ENCODE peak calls at places on chromosomes 11 and 22, in six cellular contexts. T, E, K, Q, V and U are unnamed samples. For H3K36me3 and H3K27me3, the result is how much of the 10 kb centered on the place peaks cover.

GRCh38 chr11:22432331-22433065 is 94.3 kb downstream of the SLC17A6 start:
- DNase-seq in T (no peak), E (no peak), K (peak), Q (no peak), V (no peak), U (peak)

GRCh38 chr11:8317164-8317563 is 53.5 kb upstream of the LMO1 start:
- DNase-seq in T (no peak), E (no peak), K (no peak), Q (no peak), V (no peak), U (no peak)

GRCh38 chr11:35588627-35589026 is 29.6 kb upstream of the FJX1 start:
- DNase-seq in T (no peak), E (no peak), K (no peak), Q (no peak), V (peak), U (no peak)

GRCh38 chr11:71120346-71120963 is 131.9 kb downstream of the SHANK2 start:
- DNase-seq in T (no peak), E (peak), K (peak), Q (no peak), V (no peak), U (peak)

GRCh38 chr11:26331911-26332571 is at the start of gene ANO3:
- DNase-seq in T (no peak), E (peak), K (peak), Q (no peak), V (peak), U (peak)

GRCh38 chr22:37148031-37148651 is 1.6 kb downstream of the IL2RB start:
- DNase-seq in T (no peak), E (no peak), K (no peak), Q (no peak), V (no peak), U (no peak)

GRCh38 chr11:10414659-10415058 is 40.4 kb upstream of the AMPD3 start:
- DNase-seq in T (no peak), E (no peak), K (peak), Q (no peak), V (no peak), U (no peak)

GRCh38 chr11:2377511-2378443 is 667 bp downstream of the CD81 start:
- DNase-seq in T (no peak), E (peak), K (peak), Q (peak), V (no peak), U (peak)

GRCh38 chr11:35943761-35944502 is at the start of gene LDLRAD3:
- DNase-seq in T (peak), E (peak), K (peak), Q (no peak), V (no peak), U (peak)

GRCh38 chr22:37529652-37530345 is 10.6 kb upstream of the CARD10 start:
- DNase-seq in T (no peak), E (no peak), K (no peak), Q (no peak), V (no peak), U (no peak)

GRCh38 chr11:573146-573759 is 3.0 kb upstream of the PHRF1 start:
- DNase-seq in T (no peak), E (no peak), K (no peak), Q (no peak), V (no peak), U (no peak)

GRCh38 chr11:58024601-58025091 is 965 bp downstream of the OR9Q1 start:
- DNase-seq in T (peak), E (no peak), K (no peak), Q (no peak), V (no peak), U (no peak)

GRCh38 chr11:113632981-113633380 is 73.1 kb downstream of the TMPRSS5 start:
- DNase-seq in T (peak), E (no peak), K (no peak), Q (no peak), V (no peak), U (no peak)

GRCh38 chr11:122440783-122441701 is 214.5 kb upstream of the UBASH3B start:
- DNase-seq in T (no peak), E (peak), K (peak), Q (no peak), V (no peak), U (peak)

GRCh38 chr11:127651175-127651887 is 650.8 kb upstream of the KIRREL3 start:
- DNase-seq in T (no peak), E (no peak), K (no peak), Q (no peak), V (peak), U (no peak)
- H3K4me3 ChIP-seq in T (no peak), E (no peak), K (no peak), Q (no peak), V (no peak), U (no peak)

DNA sequence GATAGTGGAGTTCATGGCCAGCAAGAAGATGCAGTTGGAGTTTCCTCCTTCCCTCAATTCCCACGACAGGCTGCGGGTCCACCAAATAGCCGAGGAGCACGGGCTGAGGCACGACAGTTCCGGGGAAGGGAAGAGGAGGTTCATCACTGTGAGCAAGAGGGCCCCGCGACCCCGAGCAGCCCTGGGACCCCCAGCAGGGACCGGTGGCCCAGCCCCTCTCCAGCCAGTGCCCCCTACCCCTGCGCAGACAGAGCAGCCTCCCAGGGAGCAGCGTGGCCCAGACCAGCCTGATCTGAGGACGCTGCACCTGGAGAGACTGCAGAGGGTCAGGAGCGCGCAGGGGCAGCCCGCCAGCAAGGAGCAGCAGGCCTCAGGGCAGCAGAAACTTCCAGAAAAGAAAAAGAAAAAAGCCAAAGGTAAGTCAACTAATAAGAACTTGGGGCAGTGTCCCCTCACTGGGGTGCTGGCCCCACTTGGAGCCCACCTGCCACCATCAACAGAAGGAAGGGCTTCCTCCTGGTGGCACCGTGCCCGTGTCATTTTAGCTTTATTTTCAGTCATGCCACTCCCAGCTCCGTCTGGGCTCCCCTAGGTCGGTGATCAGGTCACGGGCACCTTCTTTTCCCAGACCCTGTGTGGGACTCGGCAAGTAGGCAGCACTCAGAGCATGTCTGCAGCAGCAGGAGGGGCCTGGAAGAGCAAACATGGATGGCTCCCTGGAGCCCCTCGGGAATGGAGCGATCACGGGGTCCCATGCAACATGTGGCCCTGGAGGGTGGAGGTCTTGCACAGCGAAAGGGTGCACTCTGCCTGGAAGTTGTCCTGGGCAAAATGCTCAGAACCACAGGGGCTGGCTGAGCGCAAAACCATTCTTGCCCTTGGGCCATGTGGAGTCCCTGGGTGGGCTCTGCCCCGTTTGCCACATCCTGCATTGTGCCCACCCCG is 33.3 kb downstream of the IGHMBP2 start:
- DNase-seq in T (no peak), E (no peak), K (no peak), Q (no peak), V (no peak), U (peak)
- H3K36me3 ChIP-seq in T (under half), E (under half), K (under half), Q (under half), V (under half), U (under half)

GRCh38 chr11:31821779-31822574 is 10.9 kb upstream of the PAX6 start:
- DNase-seq in T (no peak), E (no peak), K (peak), Q (no peak), V (no peak), U (no peak)
- H3K27me3 ChIP-seq in T (half or more), E (half or more), K (half or more), Q (under half), V (half or more), U (half or more)

GRCh38 chr22:40213478-40213877 is 35.8 kb downstream of the TNRC6B start:
- DNase-seq in T (no peak), E (no peak), K (no peak), Q (no peak), V (no peak), U (no peak)

GRCh38 chr22:40218152-40218551 is 40.4 kb downstream of the TNRC6B start:
- DNase-seq in T (no peak), E (no peak), K (no peak), Q (no peak), V (no peak), U (no peak)

GRCh38 chr22:40212126-40212525 is 34.4 kb downstream of the TNRC6B start:
- DNase-seq in T (no peak), E (no peak), K (no peak), Q (no peak), V (no peak), U (no peak)

GRCh38 chr22:40216041-40216756 is 38.5 kb downstream of the TNRC6B start:
- DNase-seq in T (no peak), E (no peak), K (no peak), Q (no peak), V (no peak), U (no peak)

GRCh38 chr22:40215266-40215665 is 37.5 kb downstream of the TNRC6B start:
- DNase-seq in T (no peak), E (no peak), K (no peak), Q (no peak), V (no peak), U (no peak)
- H3K4me3 ChIP-seq in T (no peak), E (no peak), K (no peak), Q (peak), V (no peak), U (no peak)

GRCh38 chr11:72704028-72704782 is 30.0 kb upstream of the PDE2A start:
- DNase-seq in T (no peak), E (no peak), K (no peak), Q (no peak), V (no peak), U (peak)
- H3K36me3 ChIP-seq in T (half or more), E (under half), K (under half), Q (half or more), V (under half), U (under half)

GRCh38 chr22:33582822-33583400 is 337.4 kb downstream of the LARGE1 start:
- DNase-seq in T (no peak), E (no peak), K (no peak), Q (no peak), V (no peak), U (no peak)
- H3K27me3 ChIP-seq in T (under half), E (under half), K (under half), Q (under half), V (under half), U (under half)

DNA sequence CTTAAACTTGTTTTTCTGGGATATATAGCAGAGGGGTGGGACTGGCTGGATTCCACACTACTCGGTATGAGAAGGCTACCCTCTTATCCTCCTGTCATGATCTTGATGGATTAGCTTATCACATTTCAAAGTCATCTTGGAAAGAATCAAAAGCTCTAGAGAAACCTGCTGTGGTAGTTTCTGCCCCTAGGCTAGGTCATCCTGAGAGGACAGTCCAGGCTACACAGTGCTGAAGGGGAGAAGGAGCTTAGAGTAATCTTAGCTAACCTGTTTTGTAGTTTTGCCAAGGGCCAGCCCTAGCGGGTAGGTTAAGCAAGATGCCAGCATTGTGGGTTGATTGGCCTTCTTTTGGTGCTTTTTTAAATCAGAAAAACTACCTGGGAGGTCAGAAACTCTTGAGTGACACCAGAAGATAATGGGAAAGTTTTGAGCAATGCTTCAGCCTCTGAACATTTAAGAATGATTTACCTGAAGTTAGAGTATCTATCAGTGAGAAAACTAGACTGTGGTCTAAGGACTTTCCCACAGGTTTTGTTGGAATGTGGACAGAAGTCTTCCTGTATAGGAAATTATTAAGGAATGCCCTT is 21.3 kb downstream of the PIWIL4 start:
- DNase-seq in T (no peak), E (peak), K (no peak), Q (no peak), V (no peak), U (no peak)
- H3K4me3 ChIP-seq in T (no peak), E (no peak), K (no peak), Q (no peak), V (no peak), U (no peak)

DNA sequence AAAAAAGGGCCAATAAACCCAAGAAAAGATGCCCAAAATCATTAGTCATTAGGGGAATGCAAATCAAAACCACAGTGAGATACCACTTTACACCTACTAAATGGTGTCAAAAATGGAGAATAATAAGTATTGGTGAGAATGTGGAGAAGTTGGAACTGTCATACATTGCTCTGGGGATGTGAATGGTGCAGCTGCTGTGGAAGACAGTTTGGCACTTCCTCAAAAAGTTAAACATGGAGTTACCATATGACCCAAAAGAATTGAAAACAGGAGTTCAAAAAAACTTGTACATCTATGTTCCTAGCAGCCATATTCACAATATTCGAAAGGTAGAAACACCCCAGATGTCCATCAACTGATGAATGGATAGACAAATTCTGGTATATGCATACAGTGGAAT is 24.5 kb upstream of the DLAT start:
- DNase-seq in T (no peak), E (no peak), K (no peak), Q (no peak), V (no peak), U (no peak)
- H3K36me3 ChIP-seq in T (half or more), E (under half), K (under half), Q (under half), V (under half), U (under half)

GRCh38 chr11:125382211-125382807 is 113.8 kb downstream of the FEZ1 start:
- DNase-seq in T (no peak), E (no peak), K (no peak), Q (no peak), V (no peak), U (no peak)
- H3K27me3 ChIP-seq in T (under half), E (under half), K (under half), Q (under half), V (under half), U (under half)